ENCODE peak calls at places on chromosome X, in ten cellular contexts. M is tibial nerve; V is germinal center; F is aorta; I is NCI-H1048; P is T follicular helper cell; N is HepG2; K is neural crest cell; Q is mammary epithelial cell; E is effector memory CD8-positive, alpha-beta T cell. S is an unnamed sample.

GRCh38 chrX:65587616-65588526 is 53.3 kb upstream of the LAS1L start:
- DNase-seq in M (peak; percentile 78), V (no peak), F (peak; percentile 92), I (no peak), P (no peak), N (no peak), K (no peak), Q (peak; percentile 34), E (no peak), S (peak; percentile 69)

GRCh38 chrX:139881130-139881529 is 51.7 kb downstream of the ATP11C start:
- DNase-seq in M (no peak), V (no peak), F (no peak), I (no peak), P (no peak), N (no peak), K (no peak), Q (peak; percentile 47), E (no peak), S (no peak)

GRCh38 chrX:154063234-154063633 is 34.3 kb downstream of the MECP2 start:
- DNase-seq in M (no peak), V (no peak), F (no peak), I (no peak), P (no peak), N (no peak), K (no peak), Q (no peak), E (no peak), S (no peak)

GRCh38 chrX:96569034-96569433 is 115.6 kb upstream of the DIAPH2 start:
- DNase-seq in M (no peak), V (no peak), F (no peak), I (no peak), P (no peak), N (no peak), K (no peak), Q (no peak), E (no peak), S (no peak)

GRCh38 chrX:154372612-154373022 is 1.8 kb downstream of the FLNA start:
- DNase-seq in M (no peak), V (no peak), F (no peak), I (no peak), P (no peak), N (peak; percentile 27), K (no peak), Q (no peak), E (no peak), S (no peak)

GRCh38 chrX:130836447-130836846 is 66.6 kb downstream of the ENOX2 start:
- DNase-seq in M (no peak), V (no peak), F (no peak), I (no peak), P (no peak), N (no peak), K (no peak), Q (no peak), E (no peak), S (no peak)

GRCh38 chrX:19373034-19373891 is 29.5 kb downstream of the PDHA1 start:
- DNase-seq in M (no peak), V (no peak), F (peak; percentile 76), I (no peak), P (no peak), N (no peak), K (no peak), Q (no peak), E (no peak), S (no peak)

GRCh38 chrX:69615323-69615722 is 590 bp upstream of the EDA start:
- DNase-seq in M (no peak), V (no peak), F (no peak), I (no peak), P (no peak), N (no peak), K (no peak), Q (no peak), E (no peak), S (no peak)

GRCh38 chrX:2666491-2666890 is 24.6 kb upstream of the CD99 start:
- DNase-seq in M (no peak), V (no peak), F (no peak), I (no peak), P (no peak), N (no peak), K (no peak), Q (no peak), E (no peak), S (no peak)

GRCh38 chrX:150544835-150545790 is 23.3 kb upstream of the MTM1 start:
- DNase-seq in M (no peak), V (no peak), F (no peak), I (no peak), P (no peak), N (no peak), K (no peak), Q (no peak), E (no peak), S (no peak)

GRCh38 chrX:793216-793770 is 162.7 kb downstream of the SHOX start:
- DNase-seq in M (no peak), V (no peak), F (no peak), I (no peak), P (no peak), N (no peak), K (no peak), Q (no peak), E (no peak), S (no peak)

GRCh38 chrX:20361081-20361889 is 94.6 kb upstream of the RPS6KA3 start:
- DNase-seq in M (peak; percentile 31), V (no peak), F (no peak), I (no peak), P (no peak), N (peak; percentile 56), K (no peak), Q (no peak), E (no peak), S (peak; percentile 53)

GRCh38 chrX:30620980-30621716 is 32.1 kb upstream of the GK start:
- DNase-seq in M (peak; percentile 36), V (no peak), F (no peak), I (no peak), P (no peak), N (no peak), K (no peak), Q (peak; percentile 76), E (no peak), S (no peak)

GRCh38 chrX:40282901-40283674 is 185.3 kb upstream of the BCOR start:
- DNase-seq in M (no peak), V (no peak), F (no peak), I (no peak), P (no peak), N (no peak), K (no peak), Q (no peak), E (no peak), S (no peak)

GRCh38 chrX:155632424-155633100 is 19.8 kb upstream of the TMLHE start:
- DNase-seq in M (no peak), V (no peak), F (no peak), I (no peak), P (no peak), N (no peak), K (no peak), Q (no peak), E (no peak), S (no peak)

GRCh38 chrX:41875142-41875541 is 48.2 kb downstream of the CASK start:
- DNase-seq in M (no peak), V (no peak), F (no peak), I (no peak), P (no peak), N (no peak), K (no peak), Q (no peak), E (no peak), S (no peak)

GRCh38 chrX:34893741-34894140 is 48.9 kb upstream of the FAM47B start:
- DNase-seq in M (no peak), V (no peak), F (no peak), I (no peak), P (no peak), N (no peak), K (no peak), Q (no peak), E (no peak), S (no peak)

GRCh38 chrX:135309430-135309923 is at the start of gene ETDC:
- DNase-seq in M (no peak), V (no peak), F (no peak), I (no peak), P (no peak), N (no peak), K (no peak), Q (no peak), E (no peak), S (no peak)

GRCh38 chrX:5916945-5917344 is 311.7 kb downstream of the NLGN4X start:
- DNase-seq in M (no peak), V (no peak), F (no peak), I (no peak), P (no peak), N (no peak), K (no peak), Q (no peak), E (no peak), S (no peak)

GRCh38 chrX:140163376-140164159 is 198.2 kb upstream of the CXorf66 start:
- DNase-seq in M (no peak), V (no peak), F (no peak), I (no peak), P (no peak), N (no peak), K (no peak), Q (no peak), E (no peak), S (no peak)

GRCh38 chrX:136608295-136608933 is 39.5 kb upstream of the CD40LG start:
- DNase-seq in M (peak; percentile 5), V (peak; percentile 17), F (no peak), I (no peak), P (peak; percentile 50), N (no peak), K (no peak), Q (peak; percentile 20), E (peak; percentile 31), S (no peak)

GRCh38 chrX:57156397-57157049 is 19.3 kb upstream of the SPIN2A start:
- DNase-seq in M (no peak), V (no peak), F (no peak), I (no peak), P (no peak), N (peak; percentile 50), K (no peak), Q (peak; percentile 17), E (no peak), S (no peak)

GRCh38 chrX:109345866-109346265 is 136.0 kb downstream of the GUCY2F start:
- DNase-seq in M (no peak), V (no peak), F (no peak), I (no peak), P (no peak), N (no peak), K (no peak), Q (no peak), E (no peak), S (no peak)

GRCh38 chrX:154458116-154458953 is at the start of gene PLXNA3:
- DNase-seq in M (no peak), V (peak; percentile 66), F (peak; percentile 85), I (no peak), P (peak; percentile 53), N (no peak), K (peak; percentile 56), Q (no peak), E (peak; percentile 68), S (no peak)

GRCh38 chrX:16711219-16712115 is 1.0 kb downstream of the CTPS2 start:
- DNase-seq in M (no peak), V (peak; percentile 3), F (peak; percentile 73), I (no peak), P (no peak), N (peak; percentile 21), K (peak; percentile 25), Q (no peak), E (no peak), S (no peak)

S was measured in upper lobe of left lung.